ENCODE peak calls at places on chromosomes 11 and 22, in eight cellular contexts. One of them, this sample, is unnamed.

GRCh38 chr11:1336836-1337646 is 27.6 kb upstream of the TOLLIP start:
- DNase-seq in MV-4-11: no peak
- DNase-seq in anterior cingulate cortex: no peak
- DNase-seq in Panc1: no peak
- DNase-seq in kidney glomerular epithelial cell: no peak
- DNase-seq in foreskin keratinocyte: no peak
- DNase-seq in HTR-8/SVneo: no peak
- DNase-seq in T-helper 1 cell: peak
- DNase-seq in this sample: no peak

GRCh38 chr11:92168936-92169335 is 55.7 kb upstream of the FAT3 start:
- DNase-seq in MV-4-11: no peak
- DNase-seq in kidney glomerular epithelial cell: no peak
- DNase-seq in HTR-8/SVneo: no peak
- DNase-seq in anterior cingulate cortex: no peak
- DNase-seq in T-helper 1 cell: no peak
- DNase-seq in Panc1: no peak
- DNase-seq in foreskin keratinocyte: no peak
- DNase-seq in this sample: no peak

GRCh38 chr11:17544181-17544622 is at the start of gene USH1C:
- DNase-seq in HTR-8/SVneo: no peak
- DNase-seq in T-helper 1 cell: no peak
- DNase-seq in kidney glomerular epithelial cell: no peak
- DNase-seq in anterior cingulate cortex: no peak
- DNase-seq in Panc1: no peak
- DNase-seq in MV-4-11: no peak
- DNase-seq in foreskin keratinocyte: no peak
- DNase-seq in this sample: no peak

GRCh38 chr11:64549969-64550368 is 41.1 kb upstream of the SLC22A12 start:
- DNase-seq in Panc1: no peak
- DNase-seq in HTR-8/SVneo: no peak
- DNase-seq in MV-4-11: no peak
- DNase-seq in foreskin keratinocyte: no peak
- DNase-seq in kidney glomerular epithelial cell: no peak
- DNase-seq in T-helper 1 cell: no peak
- DNase-seq in anterior cingulate cortex: no peak
- DNase-seq in this sample: no peak

GRCh38 chr11:17272823-17273222 is 3.7 kb upstream of the NUCB2 start:
- DNase-seq in MV-4-11: peak
- DNase-seq in kidney glomerular epithelial cell: no peak
- DNase-seq in Panc1: no peak
- DNase-seq in anterior cingulate cortex: no peak
- DNase-seq in HTR-8/SVneo: no peak
- DNase-seq in T-helper 1 cell: no peak
- DNase-seq in foreskin keratinocyte: no peak
- DNase-seq in this sample: no peak

GRCh38 chr11:104792861-104793260 is 105.4 kb downstream of the CASP12 start:
- DNase-seq in anterior cingulate cortex: no peak
- DNase-seq in kidney glomerular epithelial cell: no peak
- DNase-seq in Panc1: no peak
- DNase-seq in T-helper 1 cell: no peak
- DNase-seq in foreskin keratinocyte: no peak
- DNase-seq in HTR-8/SVneo: no peak
- DNase-seq in MV-4-11: no peak
- DNase-seq in this sample: no peak

GRCh38 chr22:27930246-27931060 is 11.4 kb upstream of the PITPNB start:
- DNase-seq in Panc1: no peak
- DNase-seq in foreskin keratinocyte: peak
- DNase-seq in HTR-8/SVneo: no peak
- DNase-seq in MV-4-11: no peak
- DNase-seq in T-helper 1 cell: no peak
- DNase-seq in kidney glomerular epithelial cell: no peak
- DNase-seq in anterior cingulate cortex: no peak
- DNase-seq in this sample: no peak

GRCh38 chr11:12103411-12104225 is 6.8 kb upstream of the MICAL2 start:
- DNase-seq in foreskin keratinocyte: no peak
- DNase-seq in kidney glomerular epithelial cell: no peak
- DNase-seq in HTR-8/SVneo: no peak
- DNase-seq in T-helper 1 cell: no peak
- DNase-seq in Panc1: no peak
- DNase-seq in anterior cingulate cortex: no peak
- DNase-seq in MV-4-11: no peak
- DNase-seq in this sample: no peak

GRCh38 chr11:86931059-86931964 is 23.9 kb downstream of the FZD4 start:
- DNase-seq in anterior cingulate cortex: no peak
- DNase-seq in Panc1: no peak
- DNase-seq in MV-4-11: no peak
- DNase-seq in kidney glomerular epithelial cell: no peak
- DNase-seq in foreskin keratinocyte: no peak
- DNase-seq in HTR-8/SVneo: no peak
- DNase-seq in T-helper 1 cell: no peak
- DNase-seq in this sample: no peak

GRCh38 chr11:114044042-114044871 is 15.3 kb upstream of the ZBTB16 start:
- DNase-seq in Panc1: no peak
- DNase-seq in MV-4-11: no peak
- DNase-seq in HTR-8/SVneo: no peak
- DNase-seq in kidney glomerular epithelial cell: no peak
- DNase-seq in foreskin keratinocyte: no peak
- DNase-seq in anterior cingulate cortex: no peak
- DNase-seq in T-helper 1 cell: no peak
- DNase-seq in this sample: no peak

GRCh38 chr11:125494987-125495725 is 909 bp downstream of the FEZ1 start:
- DNase-seq in MV-4-11: no peak
- DNase-seq in anterior cingulate cortex: peak
- DNase-seq in foreskin keratinocyte: no peak
- DNase-seq in T-helper 1 cell: no peak
- DNase-seq in Panc1: no peak
- DNase-seq in kidney glomerular epithelial cell: peak
- DNase-seq in HTR-8/SVneo: peak
- DNase-seq in this sample: peak

GRCh38 chr11:27118371-27118770 is 77.8 kb downstream of the BBOX1 start:
- DNase-seq in MV-4-11: no peak
- DNase-seq in kidney glomerular epithelial cell: no peak
- DNase-seq in HTR-8/SVneo: no peak
- DNase-seq in Panc1: no peak
- DNase-seq in foreskin keratinocyte: no peak
- DNase-seq in T-helper 1 cell: no peak
- DNase-seq in anterior cingulate cortex: no peak
- DNase-seq in this sample: no peak

This sample was measured in midbrain.